ENCODE peak calls at places on chromosomes 13 and 19, in six cellular contexts. L is tibial nerve; M is RWPE1; I is gastrocnemius medialis; A is IMR-90; E is CD8-positive, alpha-beta T cell. U is an unnamed sample.

GRCh38 chr19:44332145-44332544 is 24.3 kb downstream of the ZNF112 start:
- DNase-seq in I (no peak), E (no peak), A (no peak), L (no peak), M (no peak), U (no peak)

GRCh38 chr19:16216744-16217670 is 19.3 kb downstream of the AP1M1 start:
- DNase-seq in E (peak), A (no peak), M (no peak), I (no peak), L (no peak), U (no peak)

GRCh38 chr13:113109151-113110047 is 3.8 kb downstream of the F7 start:
- DNase-seq in E (no peak), M (no peak), A (no peak), I (no peak), L (no peak), U (peak)

GRCh38 chr19:52398091-52398461 is 427 bp downstream of the ZNF528 start:
- DNase-seq in A (peak), L (no peak), M (peak), I (no peak), E (no peak), U (peak)

GRCh38 chr19:46963093-46963734 is 56.4 kb upstream of the NPAS1 start:
- DNase-seq in L (no peak), E (no peak), I (no peak), M (no peak), A (peak), U (no peak)

GRCh38 chr13:114136576-114136975 is 4.2 kb upstream of the RASA3 start:
- DNase-seq in E (no peak), L (no peak), A (no peak), I (no peak), M (no peak), U (peak)

GRCh38 chr19:3679138-3679537 is 21.1 kb downstream of the PIP5K1C start:
- DNase-seq in A (no peak), I (no peak), M (no peak), L (no peak), E (no peak), U (no peak)

GRCh38 chr19:12840091-12841079 is 2.1 kb downstream of the MAST1 start:
- DNase-seq in E (no peak), M (peak), L (no peak), I (peak), A (peak), U (peak)

GRCh38 chr13:75935805-75936204 is 299.7 kb downstream of the LMO7 start:
- DNase-seq in I (no peak), A (no peak), M (no peak), L (no peak), E (no peak), U (no peak)

GRCh38 chr19:40962460-40962961 is 28.6 kb upstream of the CYP2B6 start:
- DNase-seq in I (no peak), E (no peak), L (no peak), A (no peak), M (no peak), U (no peak)

GRCh38 chr13:34425307-34425949 is 516.6 kb upstream of the NBEA start:
- DNase-seq in E (no peak), L (no peak), A (no peak), I (no peak), M (no peak), U (no peak)

GRCh38 chr19:58544591-58545285 is 874 bp downstream of the TRIM28 start:
- DNase-seq in I (no peak), M (peak), L (no peak), E (peak), A (peak), U (no peak)

GRCh38 chr13:96880419-96880818 is 113.9 kb downstream of the OXGR1 start:
- DNase-seq in A (no peak), M (no peak), I (no peak), L (no peak), E (no peak), U (no peak)

GRCh38 chr13:69857188-69857821 is 250.3 kb upstream of the ATXN8OS start:
- DNase-seq in I (no peak), E (no peak), A (peak), M (peak), L (no peak), U (no peak)

GRCh38 chr19:10884273-10884672 is 12.9 kb downstream of the CARM1 start:
- DNase-seq in E (no peak), M (no peak), I (no peak), A (peak), L (no peak), U (no peak)

GRCh38 chr19:52120286-52120685 is 19.5 kb downstream of the ZNF616 start:
- DNase-seq in I (no peak), L (no peak), M (no peak), A (no peak), E (no peak), U (no peak)

GRCh38 chr19:44677019-44677809 is 5.9 kb downstream of the CEACAM19 start:
- DNase-seq in E (no peak), M (peak), L (no peak), A (peak), I (no peak), U (no peak)

GRCh38 chr19:8161135-8161646 is 11.8 kb upstream of the FBN3 start:
- DNase-seq in E (no peak), I (no peak), M (no peak), L (no peak), A (no peak), U (no peak)

GRCh38 chr13:33235564-33235963 is 50.0 kb downstream of the STARD13 start:
- DNase-seq in I (no peak), A (no peak), M (no peak), E (no peak), L (no peak), U (no peak)

GRCh38 chr19:35903550-35904179 is 1.3 kb downstream of the HCST start:
- DNase-seq in I (peak), A (peak), E (peak), M (peak), L (peak), U (peak)

GRCh38 chr19:3097442-3097871 is 3.3 kb downstream of the GNA11 start:
- DNase-seq in M (no peak), I (peak), A (no peak), L (no peak), E (no peak), U (no peak)

GRCh38 chr13:36362251-36362650 is 16.1 kb upstream of the SPART start:
- DNase-seq in A (peak), I (no peak), E (no peak), L (no peak), M (peak), U (no peak)

GRCh38 chr19:31386806-31387205 is 37.6 kb upstream of the TSHZ3 start:
- DNase-seq in M (no peak), E (no peak), I (no peak), A (no peak), L (no peak), U (no peak)

GRCh38 chr19:37304190-37304883 is 66.6 kb upstream of the ZNF527 start:
- DNase-seq in A (no peak), E (no peak), L (no peak), M (no peak), I (no peak), U (peak)

GRCh38 chr13:44790289-44790688 is 199.0 kb downstream of the NUFIP1 start:
- DNase-seq in E (no peak), M (no peak), L (no peak), A (no peak), I (no peak), U (no peak)

GRCh38 chr13:81395368-81395767 is 1054.4 kb upstream of the SPRY2 start:
- DNase-seq in A (no peak), M (peak), E (no peak), I (no peak), L (no peak), U (no peak)

GRCh38 chr19:4385291-4386037 is 14.9 kb downstream of the SH3GL1 start:
- DNase-seq in I (no peak), E (no peak), A (no peak), M (no peak), L (no peak), U (peak)

GRCh38 chr19:8446055-8446709 is 1.4 kb downstream of the HNRNPM start:
- DNase-seq in L (no peak), I (no peak), A (no peak), E (no peak), M (no peak), U (no peak)

GRCh38 chr13:58953638-58954037 is 1210.1 kb downstream of the DIAPH3 start:
- DNase-seq in M (no peak), E (no peak), L (no peak), I (no peak), A (no peak), U (no peak)

GRCh38 chr19:18596752-18597157 is 8.2 kb downstream of the REX1BD start:
- DNase-seq in E (no peak), A (no peak), I (peak), M (peak), L (no peak), U (no peak)

GRCh38 chr13:52070929-52071523 is 46.5 kb downstream of the UTP14C start:
- DNase-seq in L (no peak), A (peak), M (peak), I (no peak), E (no peak), U (no peak)

GRCh38 chr13:88736026-88736425 is 1064.9 kb downstream of the SLITRK5 start:
- DNase-seq in A (no peak), L (no peak), E (no peak), M (no peak), I (no peak), U (no peak)

GRCh38 chr19:30008169-30008568 is 66.1 kb downstream of the URI1 start:
- DNase-seq in E (no peak), L (no peak), A (no peak), I (no peak), M (no peak), U (no peak)

GRCh38 chr19:18090545-18091216 is 3.9 kb upstream of the IL12RB1 start:
- DNase-seq in M (no peak), I (no peak), A (peak), E (no peak), L (no peak), U (no peak)

GRCh38 chr13:96034662-96035061 is 18.5 kb downstream of the UGGT2 start:
- DNase-seq in M (no peak), E (no peak), L (no peak), A (no peak), I (no peak), U (no peak)

GRCh38 chr19:46574533-46574932 is 26.6 kb upstream of the CALM3 start:
- DNase-seq in A (no peak), L (no peak), M (no peak), E (no peak), I (no peak), U (no peak)

GRCh38 chr19:31139871-31140505 is 209.2 kb downstream of the TSHZ3 start:
- DNase-seq in M (peak), E (no peak), I (no peak), A (peak), L (no peak), U (no peak)

GRCh38 chr13:30846311-30846710 is 59.8 kb upstream of the MEDAG start:
- DNase-seq in M (peak), A (peak), E (no peak), L (no peak), I (no peak), U (no peak)
- H3K27ac ChIP-seq in M (peak), A (peak), E (no peak), L (peak), I (no peak), U (no peak)

DNA sequence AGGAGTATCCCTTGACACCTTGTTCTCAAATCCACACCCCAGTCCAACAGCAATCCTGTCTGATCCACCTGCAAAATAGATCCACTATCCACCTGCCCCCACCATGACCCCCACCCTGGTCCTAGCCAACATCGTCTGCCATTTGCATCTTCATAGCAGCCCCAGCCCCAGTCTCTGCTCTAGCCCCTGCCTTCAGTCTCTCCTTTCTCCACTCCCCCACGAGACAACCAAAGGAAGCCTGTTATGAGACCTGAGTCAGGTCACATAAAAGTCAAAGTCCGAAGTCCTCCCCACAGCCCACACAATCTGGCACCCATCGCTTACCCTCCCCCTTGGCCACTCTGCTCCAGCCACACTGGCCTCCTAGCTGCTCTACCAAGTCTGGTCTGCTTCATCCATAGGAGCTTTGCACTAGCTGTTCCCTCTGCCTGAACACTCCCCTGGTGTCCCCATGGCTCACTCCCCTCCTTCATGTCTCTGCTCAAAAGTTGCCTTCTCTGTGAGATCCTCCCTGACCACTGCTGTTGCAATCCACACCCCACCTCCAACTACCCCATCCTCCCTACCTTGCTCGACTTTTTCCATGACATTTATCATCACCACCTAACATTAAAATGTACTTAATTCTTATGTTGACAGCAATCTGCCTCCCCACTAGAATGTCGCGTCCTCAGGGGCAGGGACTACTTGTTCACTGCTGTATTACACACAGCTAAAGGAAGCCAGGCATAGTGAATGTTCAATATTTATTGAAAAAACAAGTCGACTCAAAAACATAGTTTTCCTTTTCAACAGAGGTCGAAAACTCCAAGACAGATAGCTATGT is 1.2 kb upstream of the PLEKHG2 start:
- DNase-seq in A (peak), I (peak), M (no peak), L (no peak), E (no peak), U (peak)
- H3K27ac ChIP-seq in A (peak), I (peak), M (peak), L (peak), E (peak), U (peak)

GRCh38 chr13:40946485-40946884 is 72.6 kb downstream of the ELF1 start:
- DNase-seq in L (no peak), M (no peak), I (no peak), A (no peak), E (no peak), U (no peak)

GRCh38 chr13:40941581-40941980 is 77.5 kb downstream of the ELF1 start:
- DNase-seq in M (no peak), A (no peak), I (no peak), L (no peak), E (no peak), U (no peak)

GRCh38 chr13:40943073-40943472 is 76.0 kb downstream of the ELF1 start:
- DNase-seq in E (no peak), I (no peak), A (no peak), M (no peak), L (no peak), U (no peak)

GRCh38 chr13:40940841-40941240 is 78.3 kb downstream of the ELF1 start:
- DNase-seq in I (no peak), L (no peak), E (no peak), M (no peak), A (no peak), U (no peak)
- H3K27ac ChIP-seq in I (no peak), L (no peak), E (no peak), M (no peak), A (no peak), U (no peak)

GRCh38 chr19:782195-783043 is 14.8 kb upstream of the PTBP1 start:
- DNase-seq in I (no peak), M (peak), E (no peak), L (no peak), A (peak), U (no peak)

GRCh38 chr19:776549-776948 is 20.7 kb upstream of the PTBP1 start:
- DNase-seq in E (no peak), A (no peak), I (no peak), L (no peak), M (no peak), U (no peak)

GRCh38 chr19:781800-782194 is 15.5 kb upstream of the PTBP1 start:
- DNase-seq in E (no peak), M (no peak), I (no peak), A (no peak), L (no peak), U (no peak)

GRCh38 chr19:780935-781334 is 16.3 kb upstream of the PTBP1 start:
- DNase-seq in M (no peak), I (no peak), E (no peak), L (no peak), A (no peak), U (no peak)

GRCh38 chr19:778910-779653 is 18.2 kb upstream of the PTBP1 start:
- DNase-seq in A (peak), I (peak), E (no peak), L (peak), M (peak), U (peak)
- H3K27ac ChIP-seq in A (peak), I (no peak), E (no peak), L (peak), M (peak), U (no peak)

U was measured in psoas muscle.